ENCODE peak calls at places on chromosomes 2 and 18, in five cellular contexts. N, F, B, T and E are unnamed samples.

GRCh38 chr2:188381614-188382013 is 89.9 kb downstream of the GULP1 start:
- ATAC-seq in N (peak; percentile 86), F (no peak), B (peak; percentile 65), T (peak; percentile 79), E (no peak)

GRCh38 chr2:54437588-54437987 is 18.5 kb upstream of the SPTBN1 start:
- ATAC-seq in N (no peak), F (no peak), B (no peak), T (no peak), E (no peak)

GRCh38 chr2:196568506-196568905 is 71.0 kb upstream of the CCDC150 start:
- ATAC-seq in N (no peak), F (no peak), B (no peak), T (no peak), E (no peak)

GRCh38 chr2:155599834-155600233 is 732.7 kb downstream of the NR4A2 start:
- ATAC-seq in N (no peak), F (no peak), B (no peak), T (no peak), E (peak; percentile 16)

GRCh38 chr2:6254446-6254845 is 562.3 kb downstream of the SOX11 start:
- ATAC-seq in N (no peak), F (no peak), B (no peak), T (no peak), E (no peak)

GRCh38 chr2:237798236-237799059 is at the start of gene RBM44:
- ATAC-seq in N (no peak), F (no peak), B (no peak), T (no peak), E (no peak)

GRCh38 chr2:35314049-35314448 is 1041.5 kb upstream of the CRIM1 start:
- ATAC-seq in N (no peak), F (no peak), B (no peak), T (no peak), E (no peak)

GRCh38 chr2:134431837-134432437 is 178.1 kb downstream of the MGAT5 start:
- ATAC-seq in N (peak; percentile 25), F (no peak), B (no peak), T (peak; percentile 87), E (no peak)

GRCh38 chr18:48948112-48949050 is 2.4 kb downstream of the SMAD7 start:
- ATAC-seq in N (no peak), F (no peak), B (no peak), T (no peak), E (no peak)

GRCh38 chr18:48945953-48946217 is 4.9 kb downstream of the SMAD7 start:
- ATAC-seq in N (no peak), F (no peak), B (no peak), T (no peak), E (no peak)

GRCh38 chr18:48946329-48946835 is 4.4 kb downstream of the SMAD7 start:
- ATAC-seq in N (no peak), F (no peak), B (no peak), T (peak; percentile 1), E (no peak)

GRCh38 chr18:48947583-48947982 is 3.2 kb downstream of the SMAD7 start:
- ATAC-seq in N (no peak), F (no peak), B (no peak), T (no peak), E (no peak)

DNA sequence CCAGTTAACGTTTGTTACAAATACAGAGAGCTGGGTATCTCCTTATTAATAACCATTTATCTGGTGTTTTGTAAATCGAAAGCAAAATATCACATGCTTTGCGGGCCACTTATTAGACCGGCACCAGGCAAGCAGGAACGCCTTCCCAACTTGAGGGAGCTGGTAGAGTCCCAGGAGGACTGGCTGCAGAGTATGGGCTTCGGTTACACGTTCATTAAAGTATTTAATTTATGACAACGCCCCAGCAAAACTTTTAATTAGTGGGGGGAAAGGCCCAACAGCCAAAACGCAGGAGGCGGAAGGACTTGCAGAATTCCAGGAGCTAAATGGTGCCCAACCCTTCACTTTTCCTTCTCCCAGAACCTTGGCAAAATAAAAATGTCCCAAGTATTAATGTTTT is 3.7 kb downstream of the SMAD7 start:
- ATAC-seq in N (no peak), F (no peak), B (no peak), T (no peak), E (no peak)
- H3K4me3 ChIP-seq in N (no peak overlapping the region), F (peak overlapping the region; percentile 94), B (peak overlapping the region; percentile 94), T (peak overlapping the region; percentile 79), E (peak overlapping the region; percentile 97)

DNA sequence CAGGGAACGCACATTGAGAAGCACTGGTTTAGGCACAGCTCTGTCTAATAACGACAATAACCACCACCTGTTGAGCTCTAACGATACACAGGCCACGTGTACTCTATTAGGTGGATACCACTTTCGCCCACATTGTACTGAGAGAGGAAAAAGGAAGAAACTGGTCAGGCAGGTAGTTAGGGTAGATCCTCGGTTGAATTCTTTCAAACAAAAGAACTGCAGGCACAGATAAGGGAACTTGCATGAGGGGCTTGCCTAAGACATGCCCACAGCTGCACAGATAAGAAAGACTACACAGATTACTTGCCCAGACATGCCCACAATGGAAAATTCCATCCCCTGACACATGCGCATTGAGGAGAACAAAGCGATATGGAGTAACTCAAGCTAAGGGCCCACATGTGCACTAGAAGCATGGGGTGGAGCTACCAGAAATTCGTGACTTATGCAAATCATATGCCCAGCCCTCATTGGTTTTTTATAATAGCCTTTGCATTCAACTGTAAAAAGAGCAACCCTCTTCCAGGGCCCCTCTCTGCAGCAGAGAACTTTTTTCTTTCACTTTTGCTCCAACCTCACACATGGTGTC is 181.2 kb upstream of the ZNF521 start:
- ATAC-seq in N (no peak), F (no peak), B (no peak), T (no peak), E (no peak)
- H3K4me3 ChIP-seq in N (no peak overlapping the region), F (no peak overlapping the region), B (no peak overlapping the region), T (no peak overlapping the region), E (no peak overlapping the region)

DNA sequence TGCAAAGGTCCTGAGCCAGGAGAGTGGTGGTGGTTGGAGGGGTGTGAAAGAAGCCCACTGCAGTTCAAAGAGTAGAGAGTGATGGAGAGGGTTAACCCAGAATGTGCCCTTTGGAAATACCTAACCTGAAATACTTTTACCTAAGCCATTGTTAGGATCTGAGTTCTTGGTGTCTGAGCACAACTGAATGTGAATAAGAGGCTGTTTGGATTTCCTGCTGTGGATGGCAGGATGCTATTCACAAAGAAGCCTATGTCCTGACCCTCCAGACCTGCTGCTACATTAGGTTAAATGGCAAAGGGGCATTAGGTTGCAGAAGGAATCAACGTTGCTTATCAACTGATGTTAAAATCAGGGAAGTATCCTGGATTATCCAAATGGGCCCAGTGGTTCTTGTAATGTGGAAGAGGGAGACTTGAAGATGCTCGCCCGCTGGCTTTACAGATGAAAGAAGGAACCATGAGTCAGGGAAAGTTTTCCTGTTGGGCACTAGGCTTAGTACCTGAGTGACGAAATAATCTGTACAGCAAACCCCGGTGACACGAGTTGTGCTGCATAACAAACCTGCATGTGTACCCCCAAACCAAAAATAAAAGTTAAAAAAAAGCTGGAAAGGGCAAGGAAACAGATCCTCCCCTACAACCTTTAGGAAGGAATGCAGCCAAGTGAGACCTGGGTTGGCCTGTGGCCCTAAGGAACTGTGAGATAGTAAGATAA is 27.2 kb downstream of the ITGA6 start:
- ATAC-seq in N (peak; percentile 43), F (no peak), B (no peak), T (peak; percentile 2), E (no peak)
- H3K4me3 ChIP-seq in N (no peak overlapping the region), F (no peak overlapping the region), B (no peak overlapping the region), T (no peak overlapping the region), E (no peak overlapping the region)

GRCh38 chr18:77067315-77068061 is 65.1 kb downstream of the MBP start:
- ATAC-seq in N (peak; percentile 51), F (peak; percentile 83), B (peak; percentile 83), T (peak; percentile 85), E (peak; percentile 79)
- H3K4me3 ChIP-seq in N (no peak overlapping the region), F (no peak overlapping the region), B (peak overlapping the region; percentile 5), T (no peak overlapping the region), E (no peak overlapping the region)

GRCh38 chr2:227406177-227407031 is 18.7 kb upstream of the SCYGR1 start:
- ATAC-seq in N (peak; percentile 86), F (peak; percentile 91), B (peak; percentile 95), T (peak; percentile 73), E (peak; percentile 81)
- H3K4me3 ChIP-seq in N (no peak overlapping the region), F (no peak overlapping the region), B (peak overlapping the region; percentile 1), T (no peak overlapping the region), E (no peak overlapping the region)

GRCh38 chr18:10015941-10016819 is 102.4 kb downstream of the VAPA start:
- ATAC-seq in N (peak; percentile 54), F (peak; percentile 76), B (no peak), T (peak; percentile 65), E (peak; percentile 76)
- H3K4me3 ChIP-seq in N (no peak overlapping the region), F (no peak overlapping the region), B (no peak overlapping the region), T (no peak overlapping the region), E (no peak overlapping the region)